ENCODE peak calls at places on chromosome 11, in four cellular contexts. One of them, this sample, is unnamed.

GRCh38 chr11:8292351-8292750 is 28.7 kb upstream of the LMO1 start:
- DNase-seq in ecto neural progenitor cell: peak; percentile 39
- DNase-seq in COR-L47: no peak
- DNase-seq in kidney tubule cell: no peak
- DNase-seq in this sample: no peak

GRCh38 chr11:406796-407650 is 7.8 kb downstream of the SIGIRR start:
- DNase-seq in ecto neural progenitor cell: peak; percentile 88
- DNase-seq in COR-L47: no peak
- DNase-seq in kidney tubule cell: peak; percentile 84
- DNase-seq in this sample: no peak

GRCh38 chr11:118398797-118399564 is 2.4 kb upstream of the ATP5MG start:
- DNase-seq in ecto neural progenitor cell: no peak
- DNase-seq in COR-L47: no peak
- DNase-seq in kidney tubule cell: peak; percentile 17
- DNase-seq in this sample: no peak

GRCh38 chr11:16759857-16760256 is 21.4 kb downstream of the C11orf58 start:
- DNase-seq in ecto neural progenitor cell: no peak
- DNase-seq in COR-L47: no peak
- DNase-seq in kidney tubule cell: no peak
- DNase-seq in this sample: no peak

GRCh38 chr11:107259826-107260225 is 197.8 kb downstream of the CWF19L2 start:
- DNase-seq in ecto neural progenitor cell: no peak
- DNase-seq in COR-L47: no peak
- DNase-seq in kidney tubule cell: no peak
- DNase-seq in this sample: no peak

GRCh38 chr11:116219171-116219635 is 553.6 kb downstream of the BUD13 start:
- DNase-seq in ecto neural progenitor cell: no peak
- DNase-seq in COR-L47: peak; percentile 88
- DNase-seq in kidney tubule cell: peak; percentile 74
- DNase-seq in this sample: no peak

GRCh38 chr11:64916040-64916847 is 765 bp downstream of the ATG2A start:
- DNase-seq in ecto neural progenitor cell: peak; percentile 63
- DNase-seq in COR-L47: peak; percentile 10
- DNase-seq in kidney tubule cell: peak; percentile 55
- DNase-seq in this sample: no peak

GRCh38 chr11:100791873-100792272 is 104.8 kb downstream of the ARHGAP42 start:
- DNase-seq in ecto neural progenitor cell: no peak
- DNase-seq in COR-L47: no peak
- DNase-seq in kidney tubule cell: peak; percentile 15
- DNase-seq in this sample: no peak

This sample was measured in NCI-H748 treated with DMSO at 0.1 percent for 48 hours.